ENCODE peak calls at places on chromosomes 7 and 10, in six cellular contexts. One of them, this sample, is unnamed. For H3K4me1, the result is how much of the 10 kb centered on the place peaks cover.

GRCh38 chr10:103854687-103855423 is 521 bp downstream of the SH3PXD2A start:
- DNase-seq in breast epithelium: no peak
- DNase-seq in NT2/D1: no peak
- DNase-seq in CD8-positive, alpha-beta T cell: no peak
- DNase-seq in GM23248: peak
- DNase-seq in neuronal stem cell: no peak
- DNase-seq in this sample: no peak

GRCh38 chr7:128794020-128794419 is 2.3 kb downstream of the CCDC136 start:
- DNase-seq in breast epithelium: no peak
- DNase-seq in NT2/D1: no peak
- DNase-seq in CD8-positive, alpha-beta T cell: no peak
- DNase-seq in GM23248: no peak
- DNase-seq in neuronal stem cell: no peak
- DNase-seq in this sample: no peak

GRCh38 chr10:127532659-127533058 is 16.4 kb upstream of the NPS start:
- DNase-seq in breast epithelium: no peak
- DNase-seq in NT2/D1: no peak
- DNase-seq in CD8-positive, alpha-beta T cell: no peak
- DNase-seq in GM23248: no peak
- DNase-seq in neuronal stem cell: no peak
- DNase-seq in this sample: no peak

GRCh38 chr10:88991161-88991899 is 732 bp downstream of the FAS start:
- DNase-seq in breast epithelium: peak
- DNase-seq in NT2/D1: no peak
- DNase-seq in CD8-positive, alpha-beta T cell: peak
- DNase-seq in GM23248: peak
- DNase-seq in neuronal stem cell: peak
- DNase-seq in this sample: peak

GRCh38 chr10:66349726-66350125 is 576.1 kb upstream of the LRRTM3 start:
- DNase-seq in breast epithelium: no peak
- DNase-seq in NT2/D1: no peak
- DNase-seq in CD8-positive, alpha-beta T cell: no peak
- DNase-seq in GM23248: no peak
- DNase-seq in neuronal stem cell: no peak
- DNase-seq in this sample: no peak

GRCh38 chr7:94782777-94783176 is 124.6 kb upstream of the PPP1R9A start:
- DNase-seq in breast epithelium: no peak
- DNase-seq in NT2/D1: no peak
- DNase-seq in CD8-positive, alpha-beta T cell: no peak
- DNase-seq in GM23248: no peak
- DNase-seq in neuronal stem cell: no peak
- DNase-seq in this sample: no peak

GRCh38 chr10:10477859-10478258 is 539.8 kb upstream of the CELF2 start:
- DNase-seq in breast epithelium: no peak
- DNase-seq in NT2/D1: no peak
- DNase-seq in CD8-positive, alpha-beta T cell: no peak
- DNase-seq in GM23248: no peak
- DNase-seq in neuronal stem cell: no peak
- DNase-seq in this sample: no peak

GRCh38 chr7:71683382-71683781 is 551.4 kb downstream of the GALNT17 start:
- DNase-seq in breast epithelium: no peak
- DNase-seq in NT2/D1: no peak
- DNase-seq in CD8-positive, alpha-beta T cell: no peak
- DNase-seq in GM23248: no peak
- DNase-seq in neuronal stem cell: no peak
- DNase-seq in this sample: no peak

GRCh38 chr10:93820434-93820833 is 62.7 kb downstream of the LGI1 start:
- DNase-seq in breast epithelium: no peak
- DNase-seq in NT2/D1: no peak
- DNase-seq in CD8-positive, alpha-beta T cell: no peak
- DNase-seq in GM23248: peak
- DNase-seq in neuronal stem cell: no peak
- DNase-seq in this sample: no peak

GRCh38 chr10:5688587-5688986 is 3.9 kb downstream of the TASOR2 start:
- DNase-seq in breast epithelium: no peak
- DNase-seq in NT2/D1: no peak
- DNase-seq in CD8-positive, alpha-beta T cell: no peak
- DNase-seq in GM23248: no peak
- DNase-seq in neuronal stem cell: no peak
- DNase-seq in this sample: no peak

GRCh38 chr10:5692476-5693358 is 8.1 kb downstream of the TASOR2 start:
- DNase-seq in breast epithelium: no peak
- DNase-seq in NT2/D1: no peak
- DNase-seq in CD8-positive, alpha-beta T cell: peak
- DNase-seq in GM23248: peak
- DNase-seq in neuronal stem cell: peak
- DNase-seq in this sample: peak

GRCh38 chr10:5697342-5697741 is 12.7 kb downstream of the TASOR2 start:
- DNase-seq in breast epithelium: no peak
- DNase-seq in NT2/D1: no peak
- DNase-seq in CD8-positive, alpha-beta T cell: no peak
- DNase-seq in GM23248: no peak
- DNase-seq in neuronal stem cell: no peak
- DNase-seq in this sample: no peak

GRCh38 chr10:5694573-5694972 is 9.9 kb downstream of the TASOR2 start:
- DNase-seq in breast epithelium: no peak
- DNase-seq in NT2/D1: no peak
- DNase-seq in CD8-positive, alpha-beta T cell: no peak
- DNase-seq in GM23248: no peak
- DNase-seq in neuronal stem cell: no peak
- DNase-seq in this sample: no peak

GRCh38 chr10:5691786-5692185 is 7.1 kb downstream of the TASOR2 start:
- DNase-seq in breast epithelium: no peak
- DNase-seq in NT2/D1: no peak
- DNase-seq in CD8-positive, alpha-beta T cell: no peak
- DNase-seq in GM23248: no peak
- DNase-seq in neuronal stem cell: no peak
- DNase-seq in this sample: no peak
- H3K4me1 ChIP-seq in breast epithelium: under half
- H3K4me1 ChIP-seq in NT2/D1: under half
- H3K4me1 ChIP-seq in CD8-positive, alpha-beta T cell: half or more
- H3K4me1 ChIP-seq in GM23248: under half
- H3K4me1 ChIP-seq in neuronal stem cell: under half
- H3K4me1 ChIP-seq in this sample: under half

GRCh38 chr7:6691609-6692106 is 15.1 kb downstream of the ZNF12 start:
- DNase-seq in breast epithelium: no peak
- DNase-seq in NT2/D1: no peak
- DNase-seq in CD8-positive, alpha-beta T cell: no peak
- DNase-seq in GM23248: peak
- DNase-seq in neuronal stem cell: no peak
- DNase-seq in this sample: no peak
- H3K4me3 ChIP-seq in breast epithelium: peak
- H3K4me3 ChIP-seq in NT2/D1: no peak
- H3K4me3 ChIP-seq in CD8-positive, alpha-beta T cell: no peak
- H3K4me3 ChIP-seq in GM23248: peak
- H3K4me3 ChIP-seq in neuronal stem cell: no peak
- H3K4me3 ChIP-seq in this sample: no peak

GRCh38 chr7:76380623-76380966 is 21.8 kb upstream of the YWHAG start:
- DNase-seq in breast epithelium: no peak
- DNase-seq in NT2/D1: no peak
- DNase-seq in CD8-positive, alpha-beta T cell: no peak
- DNase-seq in GM23248: no peak
- DNase-seq in neuronal stem cell: no peak
- DNase-seq in this sample: no peak
- H3K4me1 ChIP-seq in breast epithelium: under half
- H3K4me1 ChIP-seq in NT2/D1: under half
- H3K4me1 ChIP-seq in CD8-positive, alpha-beta T cell: under half
- H3K4me1 ChIP-seq in GM23248: under half
- H3K4me1 ChIP-seq in neuronal stem cell: under half
- H3K4me1 ChIP-seq in this sample: under half

GRCh38 chr10:23362879-23363787 is 18.5 kb upstream of the C10orf67 start:
- DNase-seq in breast epithelium: no peak
- DNase-seq in NT2/D1: no peak
- DNase-seq in CD8-positive, alpha-beta T cell: peak
- DNase-seq in GM23248: no peak
- DNase-seq in neuronal stem cell: no peak
- DNase-seq in this sample: no peak
- H3K4me3 ChIP-seq in breast epithelium: no peak
- H3K4me3 ChIP-seq in NT2/D1: no peak
- H3K4me3 ChIP-seq in CD8-positive, alpha-beta T cell: peak
- H3K4me3 ChIP-seq in GM23248: no peak
- H3K4me3 ChIP-seq in neuronal stem cell: no peak
- H3K4me3 ChIP-seq in this sample: no peak

GRCh38 chr10:100349672-100350071 is 2.6 kb downstream of the SCD start:
- DNase-seq in breast epithelium: no peak
- DNase-seq in NT2/D1: no peak
- DNase-seq in CD8-positive, alpha-beta T cell: no peak
- DNase-seq in GM23248: no peak
- DNase-seq in neuronal stem cell: no peak
- DNase-seq in this sample: no peak
- H3K4me1 ChIP-seq in breast epithelium: under half
- H3K4me1 ChIP-seq in NT2/D1: under half
- H3K4me1 ChIP-seq in CD8-positive, alpha-beta T cell: under half
- H3K4me1 ChIP-seq in GM23248: under half
- H3K4me1 ChIP-seq in neuronal stem cell: under half
- H3K4me1 ChIP-seq in this sample: under half

GRCh38 chr10:18400201-18400910 is 251.0 kb downstream of the NSUN6 start:
- DNase-seq in breast epithelium: no peak
- DNase-seq in NT2/D1: no peak
- DNase-seq in CD8-positive, alpha-beta T cell: no peak
- DNase-seq in GM23248: peak
- DNase-seq in neuronal stem cell: no peak
- DNase-seq in this sample: peak
- H3K4me3 ChIP-seq in breast epithelium: peak
- H3K4me3 ChIP-seq in NT2/D1: peak
- H3K4me3 ChIP-seq in CD8-positive, alpha-beta T cell: no peak
- H3K4me3 ChIP-seq in GM23248: peak
- H3K4me3 ChIP-seq in neuronal stem cell: peak
- H3K4me3 ChIP-seq in this sample: no peak

This sample was measured in HAP-1.